ENCODE peak calls at places on chromosomes 16 and 17, in seven cellular contexts. P is H9, H is mesenchymal stem cell, B is neuronal stem cell, S is H1, A is trophoblast cell, Q is IMR-90. M is an unnamed sample.

GRCh38 chr16:56258508-56259424 is 67.5 kb downstream of the GNAO1 start:
- DNase-seq in P (no peak), S (no peak), A (no peak), B (no peak), H (no peak), Q (no peak), M (no peak)

GRCh38 chr16:84526794-84527485 is 22.5 kb upstream of the MEAK7 start:
- DNase-seq in B (peak), A (peak), S (no peak), H (no peak), Q (peak), P (no peak), M (no peak)

GRCh38 chr17:38916771-38917170 is 8.6 kb upstream of the LASP1NB start:
- DNase-seq in B (no peak), S (no peak), Q (no peak), A (no peak), P (no peak), H (no peak), M (no peak)

GRCh38 chr17:68378202-68379149 is 78.8 kb downstream of the WIPI1 start:
- DNase-seq in Q (peak), P (peak), B (no peak), A (peak), H (peak), S (no peak), M (peak)

GRCh38 chr17:14918540-14918939 is 346.6 kb downstream of the PMP22 start:
- DNase-seq in B (no peak), A (peak), Q (peak), P (no peak), H (peak), S (no peak), M (peak)

GRCh38 chr17:50768348-50768761 is 1.0 kb upstream of the ANKRD40CL start:
- DNase-seq in S (no peak), H (no peak), B (no peak), A (no peak), P (peak), Q (no peak), M (no peak)

GRCh38 chr17:31674717-31675349 is 184.2 kb downstream of the COPRS start:
- DNase-seq in P (no peak), B (no peak), Q (peak), S (no peak), A (no peak), H (peak), M (no peak)

GRCh38 chr16:75273054-75273925 is 21.9 kb upstream of the BCAR1 start:
- DNase-seq in A (peak), H (peak), S (no peak), P (no peak), B (no peak), Q (peak), M (peak)

GRCh38 chr16:2484898-2485508 is 10.1 kb downstream of the TBC1D24 start:
- DNase-seq in A (peak), S (no peak), H (no peak), B (no peak), P (no peak), Q (no peak), M (no peak)

GRCh38 chr17:6056104-6056503 is 14.1 kb upstream of the WSCD1 start:
- DNase-seq in P (no peak), H (no peak), B (no peak), A (no peak), Q (no peak), S (no peak), M (no peak)

GRCh38 chr16:87121816-87122215 is 195.4 kb downstream of the C16orf95 start:
- DNase-seq in P (no peak), A (no peak), B (no peak), Q (no peak), S (no peak), H (no peak), M (no peak)

GRCh38 chr16:75176926-75177325 is 28.6 kb downstream of the ZFP1 start:
- DNase-seq in A (no peak), H (no peak), S (no peak), P (no peak), B (no peak), Q (no peak), M (no peak)

GRCh38 chr17:22203208-22203715 is 510.9 kb downstream of the KCNJ18 start:
- DNase-seq in A (no peak), P (no peak), Q (no peak), B (no peak), H (no peak), S (no peak), M (no peak)

GRCh38 chr17:50626037-50626574 is 8.6 kb upstream of the ABCC3 start:
- DNase-seq in Q (peak), H (peak), A (peak), S (peak), B (peak), P (peak), M (peak)

GRCh38 chr17:81241648-81242420 is 2.7 kb downstream of the NDUFAF8 start:
- DNase-seq in P (peak), A (peak), B (peak), H (peak), Q (peak), S (peak), M (peak)

GRCh38 chr16:50778284-50779163 is 36.6 kb downstream of the CYLD start:
- DNase-seq in P (no peak), H (no peak), S (no peak), Q (no peak), A (no peak), B (no peak), M (no peak)
- H3K4ac ChIP-seq in P (no peak), H (no peak), S (no peak), Q (no peak), A (no peak), B (no peak), M (no peak)

GRCh38 chr17:82497483-82498405 is 21.8 kb upstream of the FOXK2 start:
- DNase-seq in Q (peak), B (peak), P (no peak), H (peak), A (peak), S (no peak), M (peak)
- H3K9ac ChIP-seq in Q (peak), B (peak), P (no peak), H (peak), A (no peak), S (peak), M (peak)

DNA sequence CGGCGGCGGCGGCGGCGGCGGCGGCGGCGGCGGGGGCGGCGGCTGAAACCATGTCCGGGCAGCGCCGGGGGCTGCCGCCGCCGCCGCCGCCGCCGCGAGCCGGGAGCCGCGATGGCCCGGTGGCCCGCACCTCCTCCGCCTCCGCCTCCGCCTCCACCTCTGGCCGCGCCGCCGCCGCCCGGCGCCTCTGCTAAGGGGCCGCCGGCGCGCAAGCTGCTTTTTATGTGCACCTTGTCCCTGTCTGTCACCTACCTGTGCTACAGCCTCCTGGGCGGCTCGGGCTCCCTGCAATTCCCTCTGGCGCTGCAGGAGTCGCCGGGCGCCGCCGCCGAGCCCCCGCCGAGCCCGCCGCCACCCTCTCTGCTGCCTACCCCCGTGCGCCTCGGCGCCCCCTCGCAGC is 548 bp downstream of the HS3ST4 start:
- DNase-seq in A (peak), H (no peak), Q (no peak), B (no peak), P (no peak), S (no peak), M (peak)
- H3K4ac ChIP-seq in A (peak), H (no peak), Q (no peak), B (no peak), P (no peak), S (no peak), M (peak)

DNA sequence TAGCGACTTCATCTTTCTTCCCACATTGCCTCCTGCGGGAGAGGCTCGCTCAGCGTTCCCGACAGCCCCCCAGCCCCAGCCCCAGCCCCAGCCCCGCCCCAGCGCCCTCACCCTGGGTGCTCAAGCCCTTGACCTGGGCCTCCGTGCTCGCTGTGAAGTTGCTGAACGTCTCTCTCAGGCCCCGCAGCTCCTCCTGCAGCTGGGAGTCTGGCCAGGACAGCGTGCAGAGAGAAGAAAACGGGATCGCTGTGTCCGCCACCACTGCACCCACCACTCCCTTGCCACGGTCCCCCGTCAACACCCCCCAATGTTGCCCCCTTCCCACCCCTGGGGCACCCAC is 2.3 kb downstream of the ASGR1 start:
- DNase-seq in P (peak), B (no peak), Q (no peak), H (no peak), S (no peak), A (no peak), M (peak)
- H3K9ac ChIP-seq in P (no peak), B (peak), Q (peak), H (peak), S (no peak), A (no peak), M (peak)

DNA sequence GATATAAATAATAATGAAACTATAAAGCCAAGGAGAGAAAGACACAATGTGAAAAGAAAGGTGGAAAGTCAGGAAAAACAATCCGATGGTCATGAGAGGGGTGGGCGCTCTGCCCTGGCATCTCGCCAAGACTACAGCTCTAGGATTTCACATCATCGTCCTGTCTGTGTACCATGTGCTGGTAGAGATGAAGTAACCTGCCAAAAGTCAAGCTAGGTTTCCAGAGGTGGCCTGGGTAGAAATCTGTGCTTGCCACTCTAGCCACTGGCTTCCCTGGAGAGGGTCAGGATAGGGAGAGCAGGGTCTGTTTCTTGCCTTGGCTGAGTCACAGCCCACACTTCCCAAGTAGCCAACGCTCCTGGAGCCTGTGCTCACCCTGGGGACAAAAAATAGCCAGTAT is 31.0 kb upstream of the TRAP1 start:
- DNase-seq in P (peak), A (peak), Q (no peak), H (no peak), S (no peak), B (no peak), M (no peak)
- H3K4ac ChIP-seq in P (no peak), A (no peak), Q (no peak), H (no peak), S (no peak), B (no peak), M (no peak)

GRCh38 chr17:75634376-75634740 is 1.1 kb downstream of the SMIM5 start:
- DNase-seq in S (no peak), H (no peak), B (peak), A (no peak), Q (no peak), P (no peak), M (no peak)
- H3K9ac ChIP-seq in S (no peak), H (peak), B (no peak), A (no peak), Q (no peak), P (no peak), M (no peak)

DNA sequence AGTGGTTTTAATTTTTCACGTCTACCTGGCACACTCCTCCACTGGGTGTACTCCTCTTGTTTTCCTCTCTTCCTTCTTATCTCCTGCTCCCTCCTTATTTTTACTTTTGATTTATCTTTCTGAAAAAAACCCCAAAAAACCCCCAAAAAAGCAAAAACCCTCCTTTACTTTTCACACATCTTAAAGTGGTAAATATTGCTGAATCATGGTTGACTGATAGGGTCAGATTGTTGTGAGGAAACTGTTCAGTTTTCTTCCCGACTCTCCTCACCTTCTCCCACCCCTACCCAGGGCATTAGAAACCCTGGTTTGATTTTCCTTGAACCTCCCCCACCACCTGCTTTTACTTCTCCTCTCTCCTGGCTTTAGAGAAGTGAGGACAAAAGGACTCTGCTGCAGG is 25.4 kb downstream of the ARHGAP44 start:
- DNase-seq in H (no peak), B (no peak), S (no peak), Q (no peak), A (no peak), P (no peak), M (no peak)
- H3K4ac ChIP-seq in H (no peak), B (no peak), S (no peak), Q (no peak), A (no peak), P (no peak), M (no peak)

DNA sequence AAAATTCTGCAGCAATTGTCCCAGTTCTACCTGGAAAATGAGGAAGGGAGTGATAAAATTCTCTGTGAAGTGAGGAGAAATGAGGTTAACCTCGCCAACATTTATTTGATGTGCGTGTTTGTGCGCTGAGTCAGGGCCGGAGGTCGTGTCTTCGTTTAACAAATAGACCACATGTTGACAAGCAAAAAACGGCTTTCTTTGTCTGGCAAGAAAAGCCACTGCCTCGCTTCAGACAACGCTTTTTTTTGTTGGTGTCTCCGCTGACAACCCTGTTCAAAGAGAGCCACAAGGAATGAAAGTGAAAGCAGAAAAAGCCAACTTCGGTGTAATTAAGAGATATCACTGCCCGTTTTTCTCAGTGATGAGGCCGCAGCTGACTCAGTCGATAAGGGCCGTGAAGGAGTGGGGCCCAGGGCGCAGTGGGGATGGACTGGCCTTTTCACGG is 510.6 kb downstream of the CDH13 start:
- DNase-seq in H (peak), S (no peak), Q (peak), A (no peak), B (peak), P (no peak), M (no peak)
- H3K9ac ChIP-seq in H (peak), S (no peak), Q (peak), A (no peak), B (no peak), P (no peak), M (no peak)

GRCh38 chr17:7575959-7576358 is 3.5 kb upstream of the CD68 start:
- DNase-seq in A (no peak), S (no peak), P (no peak), H (no peak), Q (no peak), B (no peak), M (no peak)

GRCh38 chr17:7575481-7575883 is 4.0 kb upstream of the CD68 start:
- DNase-seq in B (no peak), P (no peak), Q (no peak), S (no peak), H (no peak), A (no peak), M (no peak)

GRCh38 chr17:7576432-7576937 is 3.0 kb upstream of the CD68 start:
- DNase-seq in Q (no peak), B (no peak), A (no peak), S (no peak), H (no peak), P (no peak), M (no peak)

GRCh38 chr17:7579001-7579838 is at the start of gene CD68:
- DNase-seq in S (no peak), P (peak), H (peak), A (peak), Q (peak), B (no peak), M (peak)

GRCh38 chr17:7577327-7578199 is 1.9 kb upstream of the CD68 start:
- DNase-seq in Q (no peak), H (no peak), P (no peak), A (no peak), B (no peak), S (no peak), M (no peak)
- H3K4ac ChIP-seq in Q (no peak), H (no peak), P (no peak), A (no peak), B (no peak), S (no peak), M (no peak)

GRCh38 chr17:75518201-75518600 is 1.9 kb downstream of the TSEN54 start:
- DNase-seq in Q (no peak), P (no peak), H (no peak), B (no peak), S (no peak), A (no peak), M (no peak)
- H3K9ac ChIP-seq in Q (no peak), P (no peak), H (no peak), B (no peak), S (no peak), A (no peak), M (no peak)

M was measured in mesendoderm.